ENCODE peak calls at places on chromosomes 12 and 14, in four cellular contexts. One of them, this sample, is unnamed.
A peak's percentile ranks its signal among the peaks of the same experiment; 100 is the strongest.

GRCh38 chr12:56162468-56163290 is 4.5 kb downstream of the MYL6 start:
- DNase-seq in tibial nerve: no peak
- DNase-seq in stomach: no peak
- DNase-seq in astrocyte of the cerebellum: no peak
- DNase-seq in this sample: no peak

GRCh38 chr14:68787235-68787727 is 5.6 kb downstream of the ZFP36L1 start:
- DNase-seq in tibial nerve: no peak
- DNase-seq in stomach: peak; percentile 44
- DNase-seq in astrocyte of the cerebellum: no peak
- DNase-seq in this sample: no peak

GRCh38 chr12:12612403-12612802 is 727 bp downstream of the CREBL2 start:
- DNase-seq in stomach: no peak
- DNase-seq in tibial nerve: no peak
- DNase-seq in astrocyte of the cerebellum: peak; percentile 72
- DNase-seq in this sample: no peak

GRCh38 chr12:54350743-54351142 is 13.5 kb downstream of the GPR84 start:
- DNase-seq in tibial nerve: no peak
- DNase-seq in astrocyte of the cerebellum: no peak
- DNase-seq in stomach: no peak
- DNase-seq in this sample: no peak

GRCh38 chr12:22657538-22657937 is 32.6 kb downstream of the ETNK1 start:
- DNase-seq in tibial nerve: no peak
- DNase-seq in astrocyte of the cerebellum: no peak
- DNase-seq in stomach: no peak
- DNase-seq in this sample: no peak

GRCh38 chr12:121861549-121862254 is 3.0 kb upstream of the HPD start:
- DNase-seq in stomach: no peak
- DNase-seq in astrocyte of the cerebellum: no peak
- DNase-seq in tibial nerve: no peak
- DNase-seq in this sample: no peak

GRCh38 chr14:101229666-101230065 is 326.1 kb upstream of the RTL1 start:
- DNase-seq in stomach: no peak
- DNase-seq in astrocyte of the cerebellum: no peak
- DNase-seq in tibial nerve: no peak
- DNase-seq in this sample: no peak

GRCh38 chr12:103301642-103302620 is 193.8 kb downstream of the C12orf42 start:
- DNase-seq in tibial nerve: no peak
- DNase-seq in astrocyte of the cerebellum: no peak
- DNase-seq in stomach: no peak
- DNase-seq in this sample: no peak

GRCh38 chr12:33488036-33488435 is 48.4 kb upstream of the SYT10 start:
- DNase-seq in stomach: no peak
- DNase-seq in astrocyte of the cerebellum: no peak
- DNase-seq in tibial nerve: no peak
- DNase-seq in this sample: no peak

GRCh38 chr12:42199007-42199406 is 39.0 kb downstream of the YAF2 start:
- DNase-seq in tibial nerve: no peak
- DNase-seq in stomach: no peak
- DNase-seq in astrocyte of the cerebellum: no peak
- DNase-seq in this sample: no peak

GRCh38 chr12:8035440-8036010 is 3.0 kb downstream of the FOXJ2 start:
- DNase-seq in tibial nerve: no peak
- DNase-seq in astrocyte of the cerebellum: no peak
- DNase-seq in stomach: no peak
- DNase-seq in this sample: no peak

GRCh38 chr14:99659333-99659741 is 14.4 kb downstream of the HHIPL1 start:
- DNase-seq in tibial nerve: no peak
- DNase-seq in astrocyte of the cerebellum: no peak
- DNase-seq in stomach: no peak
- DNase-seq in this sample: no peak

GRCh38 chr12:88805692-88806091 is 225.4 kb upstream of the KITLG start:
- DNase-seq in tibial nerve: no peak
- DNase-seq in astrocyte of the cerebellum: no peak
- DNase-seq in stomach: no peak
- DNase-seq in this sample: no peak

GRCh38 chr14:23307687-23308644 is 1.3 kb downstream of the BCL2L2 start:
- DNase-seq in astrocyte of the cerebellum: no peak
- DNase-seq in stomach: no peak
- DNase-seq in tibial nerve: no peak
- DNase-seq in this sample: no peak

GRCh38 chr14:69101331-69101826 is 51.5 kb downstream of the DCAF5 start:
- DNase-seq in astrocyte of the cerebellum: peak; percentile 69
- DNase-seq in tibial nerve: no peak
- DNase-seq in stomach: no peak
- DNase-seq in this sample: no peak

GRCh38 chr12:69688496-69689427 is 10.3 kb downstream of the BEST3 start:
- DNase-seq in stomach: peak; percentile 31
- DNase-seq in tibial nerve: no peak
- DNase-seq in astrocyte of the cerebellum: peak; percentile 89
- DNase-seq in this sample: peak; percentile 31

GRCh38 chr14:20652996-20653975 is 11.8 kb upstream of the OR6S1 start:
- DNase-seq in stomach: no peak
- DNase-seq in tibial nerve: no peak
- DNase-seq in astrocyte of the cerebellum: no peak
- DNase-seq in this sample: no peak

GRCh38 chr14:93430889-93431670 is at the start of gene UNC79:
- DNase-seq in tibial nerve: no peak
- DNase-seq in astrocyte of the cerebellum: no peak
- DNase-seq in stomach: no peak
- DNase-seq in this sample: no peak

GRCh38 chr12:100706029-100706428 is 88.5 kb upstream of the ANO4 start:
- DNase-seq in stomach: no peak
- DNase-seq in astrocyte of the cerebellum: peak; percentile 19
- DNase-seq in tibial nerve: no peak
- DNase-seq in this sample: no peak

GRCh38 chr12:67355428-67356385 is 86.5 kb downstream of the CAND1 start:
- DNase-seq in astrocyte of the cerebellum: peak; percentile 54
- DNase-seq in tibial nerve: no peak
- DNase-seq in stomach: no peak
- DNase-seq in this sample: peak; percentile 31

GRCh38 chr14:100419856-100420255 is 96.7 kb downstream of the SLC25A47 start:
- DNase-seq in astrocyte of the cerebellum: no peak
- DNase-seq in tibial nerve: no peak
- DNase-seq in stomach: no peak
- DNase-seq in this sample: no peak

This sample was measured in mucosa of descending colon.